ENCODE peak calls at places on chromosome 7, in four cellular contexts. Q, K, A and C are unnamed samples.

GRCh38 chr7:52500796-52501195 is 534.6 kb upstream of the POM121L12 start:
- DNase-seq in A (no peak), Q (peak), K (peak), C (no peak)

GRCh38 chr7:125112741-125113309 is 183.2 kb upstream of the POT1 start:
- DNase-seq in Q (no peak), A (no peak), K (no peak), C (no peak)

GRCh38 chr7:124652237-124652636 is 113.4 kb downstream of the GPR37 start:
- DNase-seq in K (no peak), Q (no peak), A (no peak), C (no peak)

GRCh38 chr7:80775481-80775880 is 137.0 kb downstream of the CD36 start:
- DNase-seq in A (no peak), K (no peak), Q (no peak), C (no peak)

GRCh38 chr7:95412075-95412474 is 15.9 kb upstream of the PON3 start:
- DNase-seq in Q (no peak), A (no peak), K (no peak), C (no peak)

GRCh38 chr7:82183633-82184032 is 259.9 kb downstream of the CACNA2D1 start:
- DNase-seq in Q (no peak), A (no peak), K (no peak), C (no peak)

GRCh38 chr7:23287612-23288011 is 11.5 kb upstream of the MALSU1 start:
- DNase-seq in Q (no peak), A (no peak), K (no peak), C (no peak)

GRCh38 chr7:117445206-117445605 is 17.9 kb upstream of the ASZ1 start:
- DNase-seq in A (no peak), Q (no peak), K (peak), C (no peak)

GRCh38 chr7:122013070-122013469 is 131.0 kb downstream of the AASS start:
- DNase-seq in Q (no peak), A (no peak), K (no peak), C (no peak)

GRCh38 chr7:74479066-74479781 is 25.5 kb downstream of the GTF2IRD1 start:
- DNase-seq in K (no peak), A (no peak), Q (no peak), C (peak)

GRCh38 chr7:7969306-7970112 is 913 bp downstream of the GLCCI1 start:
- DNase-seq in K (peak), Q (peak), A (peak), C (peak)

GRCh38 chr7:27182861-27183681 is 2.0 kb downstream of the HOXA11 start:
- DNase-seq in A (peak), K (no peak), Q (peak), C (peak)